ENCODE peak calls at places on chromosomes 1 and 21, in nine cellular contexts. O, S, I, Z, V, K, T, M and Q are unnamed samples.
A peak's percentile ranks its signal among the peaks of the same experiment; 100 is the strongest.

GRCh38 chr1:216815239-216815955 is 92.2 kb upstream of the ESRRG start:
- DNase-seq in S (no peak), K (no peak), T (peak; percentile 60), Z (no peak), I (no peak), O (no peak), M (peak; percentile 37), V (peak; percentile 91), Q (peak; percentile 40)

GRCh38 chr1:201385299-201385891 is 7.9 kb upstream of the TNNT2 start:
- DNase-seq in K (peak; percentile 54), M (peak; percentile 57), O (peak; percentile 10), S (peak; percentile 69), I (peak; percentile 63), Z (no peak), T (no peak), V (no peak), Q (peak; percentile 78)

GRCh38 chr1:36223373-36223995 is 759 bp upstream of the THRAP3 start:
- DNase-seq in M (no peak), Z (no peak), S (peak; percentile 85), O (peak; percentile 54), K (peak; percentile 64), I (peak; percentile 74), V (peak; percentile 77), T (no peak), Q (no peak)

GRCh38 chr1:217026506-217026905 is 303.3 kb upstream of the ESRRG start:
- DNase-seq in M (no peak), I (no peak), S (no peak), Z (no peak), K (peak; percentile 9), T (no peak), O (no peak), V (no peak), Q (no peak)

GRCh38 chr1:224615861-224616760 is at the start of gene CNIH3:
- DNase-seq in T (peak; percentile 90), V (peak; percentile 83), S (no peak), O (peak; percentile 94), K (peak; percentile 60), Z (no peak), I (no peak), M (peak; percentile 29), Q (peak; percentile 84)

GRCh38 chr1:66505671-66506392 is 28.1 kb upstream of the SGIP1 start:
- DNase-seq in V (peak; percentile 81), I (no peak), S (no peak), O (peak; percentile 73), Z (no peak), K (no peak), T (no peak), M (no peak), Q (no peak)

GRCh38 chr1:70779571-70779970 is 268.0 kb downstream of the PTGER3 start:
- DNase-seq in S (peak; percentile 5), V (no peak), M (no peak), I (no peak), Z (no peak), T (no peak), K (peak; percentile 1), O (peak; percentile 36), Q (no peak)

GRCh38 chr1:119882172-119883029 is 13.9 kb downstream of the ADAM30 start:
- DNase-seq in T (no peak), V (no peak), S (no peak), Z (no peak), K (no peak), O (no peak), M (no peak), I (no peak), Q (no peak)

GRCh38 chr21:26147535-26147934 is 23.0 kb downstream of the APP start:
- DNase-seq in V (no peak), K (no peak), T (no peak), I (no peak), M (no peak), O (no peak), S (no peak), Z (no peak), Q (no peak)

GRCh38 chr1:174428739-174429138 is 19.0 kb upstream of the GPR52 start:
- DNase-seq in V (no peak), Z (no peak), S (no peak), I (no peak), T (no peak), M (no peak), K (no peak), O (no peak), Q (no peak)

GRCh38 chr1:98333936-98334335 is 327.6 kb upstream of the SNX7 start:
- DNase-seq in V (no peak), Z (no peak), M (no peak), I (no peak), O (no peak), K (no peak), S (no peak), T (no peak), Q (no peak)

DNA sequence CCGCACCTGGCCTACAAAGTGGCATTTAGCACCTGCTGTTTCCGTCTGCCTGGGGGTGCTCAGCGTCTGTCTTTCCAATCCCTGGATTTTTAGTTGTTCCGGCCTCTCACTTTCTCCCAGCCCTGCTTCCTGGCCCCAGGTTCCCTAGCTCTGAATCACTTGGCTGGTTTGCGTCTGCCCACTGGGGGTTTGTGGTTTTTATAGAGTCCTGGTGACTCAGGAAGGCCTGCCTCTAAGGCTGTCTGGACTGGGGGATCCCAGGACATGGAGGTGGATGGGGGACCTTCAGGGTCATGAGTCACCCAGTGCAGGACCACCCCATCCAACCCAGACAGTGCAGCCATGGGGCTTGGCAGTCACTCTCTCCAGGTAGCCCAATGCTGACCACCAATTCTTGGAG is 53.5 kb downstream of the MRPL37 start:
- DNase-seq in M (peak; percentile 63), Z (no peak), K (peak; percentile 90), S (no peak), I (no peak), O (peak; percentile 86), T (no peak), V (peak; percentile 81), Q (no peak)
- TF ChIP-seq CTCF in M (no peak), Z (no peak), K (no peak), S (no peak), I (no peak), O (no peak), T (no peak), V (no peak), Q (no peak)

GRCh38 chr1:15524283-15525042 is 448 bp upstream of the CASP9 start:
- DNase-seq in K (peak; percentile 97), T (peak; percentile 76), Z (peak; percentile 100), S (peak; percentile 100), M (peak; percentile 100), I (peak; percentile 99), O (peak; percentile 97), V (peak; percentile 99), Q (peak; percentile 100)

GRCh38 chr1:15525043-15525958 is 1.3 kb upstream of the CASP9 start:
- DNase-seq in Z (peak; percentile 99), M (peak; percentile 99), S (peak; percentile 19), K (no peak), T (peak; percentile 94), O (no peak), V (no peak), I (peak; percentile 24), Q (peak; percentile 26)

GRCh38 chr1:15523104-15523921 is 702 bp downstream of the CASP9 start:
- DNase-seq in S (no peak), O (no peak), T (no peak), M (no peak), V (peak; percentile 65), Z (no peak), K (no peak), I (peak; percentile 24), Q (no peak)

GRCh38 chr1:15522551-15522950 is 1.5 kb downstream of the CASP9 start:
- DNase-seq in Z (no peak), K (no peak), M (no peak), T (no peak), O (no peak), I (no peak), V (no peak), S (no peak), Q (no peak)

DNA sequence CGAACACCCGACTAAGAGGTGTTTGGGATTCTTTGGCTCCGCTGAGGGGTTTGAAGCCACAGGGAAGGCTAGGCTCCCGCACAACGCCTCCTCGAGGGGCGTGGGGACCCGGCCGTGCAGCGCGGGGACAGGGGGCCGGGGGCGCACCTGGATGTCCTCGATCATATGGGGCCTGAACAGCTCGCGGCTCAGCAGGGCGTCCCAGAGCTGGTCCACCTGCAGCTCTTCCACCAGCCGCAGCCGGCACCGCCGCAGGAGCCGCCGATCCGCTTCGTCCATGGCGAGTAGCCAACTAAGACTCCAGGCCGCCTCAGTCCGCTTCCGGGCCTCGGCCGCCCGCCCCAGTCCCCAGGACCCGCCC is at the start of gene CASP9:
- DNase-seq in T (no peak), K (no peak), V (no peak), I (no peak), Z (no peak), O (no peak), M (no peak), S (no peak), Q (no peak)
- TF ChIP-seq CTCF in T (no peak), K (no peak), V (no peak), I (no peak), Z (no peak), O (no peak), M (no peak), S (no peak), Q (no peak)

GRCh38 chr1:242016518-242016917 is 17.6 kb upstream of the MAP1LC3C start:
- DNase-seq in M (no peak), T (no peak), V (no peak), I (no peak), O (no peak), K (no peak), S (no peak), Z (no peak), Q (no peak)

GRCh38 chr1:242011879-242012674 is 13.2 kb upstream of the MAP1LC3C start:
- DNase-seq in I (no peak), Z (no peak), V (no peak), K (peak; percentile 21), O (no peak), T (no peak), M (peak; percentile 43), S (no peak), Q (no peak)

GRCh38 chr1:242019018-242019417 is 20.1 kb upstream of the MAP1LC3C start:
- DNase-seq in S (no peak), T (no peak), I (no peak), V (no peak), K (peak; percentile 95), M (no peak), Z (no peak), O (no peak), Q (no peak)

DNA sequence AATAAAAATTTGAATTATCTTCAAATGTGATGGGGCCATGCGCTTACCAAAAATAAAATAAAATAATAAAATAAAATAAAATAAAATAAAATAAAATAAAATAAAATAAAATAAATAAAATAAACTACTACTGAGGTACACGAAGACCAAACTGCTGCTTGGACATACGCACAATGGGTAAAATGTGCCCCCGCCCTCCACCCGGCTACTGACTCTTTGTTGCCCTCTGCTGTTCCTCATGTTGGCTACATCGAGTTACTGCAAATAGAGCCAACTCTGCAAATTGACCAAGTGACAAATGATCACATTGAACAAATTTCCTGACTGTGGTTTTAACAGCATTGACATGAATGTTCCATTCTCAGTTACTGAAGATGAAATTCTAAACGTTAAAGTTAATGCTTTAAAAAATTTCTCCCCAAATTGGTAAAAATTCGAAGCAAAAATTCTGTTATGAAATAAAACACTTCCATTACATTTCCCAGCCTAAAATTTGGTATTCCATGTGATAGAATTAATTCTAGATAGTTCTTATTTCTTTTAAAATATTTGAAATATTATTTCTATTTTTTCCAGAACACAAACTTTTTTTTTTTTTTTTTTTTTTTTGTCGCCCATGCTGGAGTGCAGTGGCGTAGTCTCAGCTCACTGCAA is 18.8 kb upstream of the MAP1LC3C start:
- DNase-seq in M (peak; percentile 30), Z (no peak), T (peak; percentile 27), K (peak; percentile 33), I (peak; percentile 53), V (peak; percentile 54), O (no peak), S (peak; percentile 63), Q (peak; percentile 36)
- TF ChIP-seq CTCF in M (peak; percentile 39), Z (no peak), T (peak; percentile 71), K (peak; percentile 79), I (peak; percentile 80), V (peak; percentile 69), O (peak; percentile 68), S (peak; percentile 59), Q (peak; percentile 54)

GRCh38 chr1:11998636-11999035 is 18.4 kb downstream of the MFN2 start:
- DNase-seq in K (no peak), I (no peak), Z (no peak), S (no peak), M (no peak), O (no peak), V (no peak), T (no peak), Q (no peak)
- TF ChIP-seq CTCF in K (no peak), I (no peak), Z (no peak), S (no peak), M (no peak), O (no peak), V (no peak), T (no peak), Q (no peak)